ENCODE peak calls at places on chromosomes 1 and 21, in five cellular contexts. One of them, this sample, is unnamed.

GRCh38 chr1:110783292-110783918 is 89.5 kb upstream of the CD53 start:
- DNase-seq in HFFc6: peak
- DNase-seq in Right ventricle myocardium superior: no peak
- DNase-seq in stimulated activated CD4-positive, alpha-beta T cell treated with anti-CD3 and anti-CD28 coated beads, Interleukin-1b, Interleukin-23, amount 100 ng/mL, for 4 hours: peak
- DNase-seq in amygdala: no peak
- DNase-seq in this sample: peak

GRCh38 chr21:18251065-18251464 is 6.4 kb downstream of the CHODL start:
- DNase-seq in HFFc6: no peak
- DNase-seq in Right ventricle myocardium superior: no peak
- DNase-seq in stimulated activated CD4-positive, alpha-beta T cell treated with anti-CD3 and anti-CD28 coated beads, Interleukin-1b, Interleukin-23, amount 100 ng/mL, for 4 hours: no peak
- DNase-seq in amygdala: no peak
- DNase-seq in this sample: no peak

GRCh38 chr1:43962324-43962723 is 7.5 kb upstream of the DPH2 start:
- DNase-seq in HFFc6: no peak
- DNase-seq in Right ventricle myocardium superior: no peak
- DNase-seq in stimulated activated CD4-positive, alpha-beta T cell treated with anti-CD3 and anti-CD28 coated beads, Interleukin-1b, Interleukin-23, amount 100 ng/mL, for 4 hours: no peak
- DNase-seq in amygdala: peak
- DNase-seq in this sample: peak

GRCh38 chr21:41207401-41208388 is 39.7 kb downstream of the BACE2 start:
- DNase-seq in HFFc6: peak
- DNase-seq in Right ventricle myocardium superior: peak
- DNase-seq in stimulated activated CD4-positive, alpha-beta T cell treated with anti-CD3 and anti-CD28 coated beads, Interleukin-1b, Interleukin-23, amount 100 ng/mL, for 4 hours: no peak
- DNase-seq in amygdala: peak
- DNase-seq in this sample: no peak

GRCh38 chr1:112549590-112549989 is 40.8 kb downstream of the WNT2B start:
- DNase-seq in HFFc6: no peak
- DNase-seq in Right ventricle myocardium superior: no peak
- DNase-seq in stimulated activated CD4-positive, alpha-beta T cell treated with anti-CD3 and anti-CD28 coated beads, Interleukin-1b, Interleukin-23, amount 100 ng/mL, for 4 hours: no peak
- DNase-seq in amygdala: no peak
- DNase-seq in this sample: no peak

GRCh38 chr1:209704584-209704983 is at the start of gene HSD11B1:
- DNase-seq in HFFc6: peak
- DNase-seq in Right ventricle myocardium superior: peak
- DNase-seq in stimulated activated CD4-positive, alpha-beta T cell treated with anti-CD3 and anti-CD28 coated beads, Interleukin-1b, Interleukin-23, amount 100 ng/mL, for 4 hours: no peak
- DNase-seq in amygdala: peak
- DNase-seq in this sample: peak

GRCh38 chr1:161484613-161485012 is 20.6 kb upstream of the FCGR2A start:
- DNase-seq in HFFc6: peak
- DNase-seq in Right ventricle myocardium superior: no peak
- DNase-seq in stimulated activated CD4-positive, alpha-beta T cell treated with anti-CD3 and anti-CD28 coated beads, Interleukin-1b, Interleukin-23, amount 100 ng/mL, for 4 hours: no peak
- DNase-seq in amygdala: no peak
- DNase-seq in this sample: no peak

GRCh38 chr1:203612932-203613682 is 13.5 kb upstream of the ATP2B4 start:
- DNase-seq in HFFc6: no peak
- DNase-seq in Right ventricle myocardium superior: no peak
- DNase-seq in stimulated activated CD4-positive, alpha-beta T cell treated with anti-CD3 and anti-CD28 coated beads, Interleukin-1b, Interleukin-23, amount 100 ng/mL, for 4 hours: no peak
- DNase-seq in amygdala: no peak
- DNase-seq in this sample: no peak

GRCh38 chr1:214552174-214552608 is 789 bp upstream of the PTPN14 start:
- DNase-seq in HFFc6: peak
- DNase-seq in Right ventricle myocardium superior: peak
- DNase-seq in stimulated activated CD4-positive, alpha-beta T cell treated with anti-CD3 and anti-CD28 coated beads, Interleukin-1b, Interleukin-23, amount 100 ng/mL, for 4 hours: no peak
- DNase-seq in amygdala: no peak
- DNase-seq in this sample: no peak

GRCh38 chr1:64136749-64137568 is 66.5 kb upstream of the UBE2U start:
- DNase-seq in HFFc6: peak
- DNase-seq in Right ventricle myocardium superior: peak
- DNase-seq in stimulated activated CD4-positive, alpha-beta T cell treated with anti-CD3 and anti-CD28 coated beads, Interleukin-1b, Interleukin-23, amount 100 ng/mL, for 4 hours: peak
- DNase-seq in amygdala: peak
- DNase-seq in this sample: peak

GRCh38 chr21:46392921-46393320 is 65.8 kb upstream of the DIP2A start:
- DNase-seq in HFFc6: peak
- DNase-seq in Right ventricle myocardium superior: peak
- DNase-seq in stimulated activated CD4-positive, alpha-beta T cell treated with anti-CD3 and anti-CD28 coated beads, Interleukin-1b, Interleukin-23, amount 100 ng/mL, for 4 hours: no peak
- DNase-seq in amygdala: no peak
- DNase-seq in this sample: no peak

GRCh38 chr1:101496109-101496508 is 259.3 kb downstream of the S1PR1 start:
- DNase-seq in HFFc6: no peak
- DNase-seq in Right ventricle myocardium superior: no peak
- DNase-seq in stimulated activated CD4-positive, alpha-beta T cell treated with anti-CD3 and anti-CD28 coated beads, Interleukin-1b, Interleukin-23, amount 100 ng/mL, for 4 hours: no peak
- DNase-seq in amygdala: no peak
- DNase-seq in this sample: no peak

GRCh38 chr1:94095112-94095637 is 25.8 kb downstream of the ABCA4 start:
- DNase-seq in HFFc6: peak
- DNase-seq in Right ventricle myocardium superior: peak
- DNase-seq in stimulated activated CD4-positive, alpha-beta T cell treated with anti-CD3 and anti-CD28 coated beads, Interleukin-1b, Interleukin-23, amount 100 ng/mL, for 4 hours: no peak
- DNase-seq in amygdala: peak
- DNase-seq in this sample: no peak

GRCh38 chr1:43171312-43171875 is 696 bp downstream of the EBNA1BP2 start:
- DNase-seq in HFFc6: no peak
- DNase-seq in Right ventricle myocardium superior: no peak
- DNase-seq in stimulated activated CD4-positive, alpha-beta T cell treated with anti-CD3 and anti-CD28 coated beads, Interleukin-1b, Interleukin-23, amount 100 ng/mL, for 4 hours: no peak
- DNase-seq in amygdala: no peak
- DNase-seq in this sample: no peak

GRCh38 chr1:44154665-44155064 is 13.2 kb upstream of the KLF18 start:
- DNase-seq in HFFc6: no peak
- DNase-seq in Right ventricle myocardium superior: no peak
- DNase-seq in stimulated activated CD4-positive, alpha-beta T cell treated with anti-CD3 and anti-CD28 coated beads, Interleukin-1b, Interleukin-23, amount 100 ng/mL, for 4 hours: no peak
- DNase-seq in amygdala: no peak
- DNase-seq in this sample: no peak

GRCh38 chr21:32233055-32233546 is 45.7 kb downstream of the MIS18A start:
- DNase-seq in HFFc6: no peak
- DNase-seq in Right ventricle myocardium superior: no peak
- DNase-seq in stimulated activated CD4-positive, alpha-beta T cell treated with anti-CD3 and anti-CD28 coated beads, Interleukin-1b, Interleukin-23, amount 100 ng/mL, for 4 hours: no peak
- DNase-seq in amygdala: no peak
- DNase-seq in this sample: no peak

GRCh38 chr1:65207317-65207716 is 59.3 kb downstream of the AK4 start:
- DNase-seq in HFFc6: no peak
- DNase-seq in Right ventricle myocardium superior: no peak
- DNase-seq in stimulated activated CD4-positive, alpha-beta T cell treated with anti-CD3 and anti-CD28 coated beads, Interleukin-1b, Interleukin-23, amount 100 ng/mL, for 4 hours: no peak
- DNase-seq in amygdala: no peak
- DNase-seq in this sample: no peak

GRCh38 chr1:116299248-116299647 is 73.8 kb upstream of the ATP1A1 start:
- DNase-seq in HFFc6: no peak
- DNase-seq in Right ventricle myocardium superior: no peak
- DNase-seq in stimulated activated CD4-positive, alpha-beta T cell treated with anti-CD3 and anti-CD28 coated beads, Interleukin-1b, Interleukin-23, amount 100 ng/mL, for 4 hours: no peak
- DNase-seq in amygdala: no peak
- DNase-seq in this sample: no peak

GRCh38 chr1:42420911-42421585 is 34.8 kb downstream of the ZMYND12 start:
- DNase-seq in HFFc6: peak
- DNase-seq in Right ventricle myocardium superior: peak
- DNase-seq in stimulated activated CD4-positive, alpha-beta T cell treated with anti-CD3 and anti-CD28 coated beads, Interleukin-1b, Interleukin-23, amount 100 ng/mL, for 4 hours: no peak
- DNase-seq in amygdala: peak
- DNase-seq in this sample: peak

GRCh38 chr1:228955691-228956090 is 220.4 kb downstream of the RHOU start:
- DNase-seq in HFFc6: no peak
- DNase-seq in Right ventricle myocardium superior: no peak
- DNase-seq in stimulated activated CD4-positive, alpha-beta T cell treated with anti-CD3 and anti-CD28 coated beads, Interleukin-1b, Interleukin-23, amount 100 ng/mL, for 4 hours: no peak
- DNase-seq in amygdala: no peak
- DNase-seq in this sample: no peak

GRCh38 chr1:46595127-46595526 is 8.9 kb downstream of the MKNK1 start:
- DNase-seq in HFFc6: no peak
- DNase-seq in Right ventricle myocardium superior: peak
- DNase-seq in stimulated activated CD4-positive, alpha-beta T cell treated with anti-CD3 and anti-CD28 coated beads, Interleukin-1b, Interleukin-23, amount 100 ng/mL, for 4 hours: no peak
- DNase-seq in amygdala: no peak
- DNase-seq in this sample: no peak

GRCh38 chr1:150619576-150620509 is 9.6 kb downstream of the ENSA start:
- DNase-seq in HFFc6: peak
- DNase-seq in Right ventricle myocardium superior: no peak
- DNase-seq in stimulated activated CD4-positive, alpha-beta T cell treated with anti-CD3 and anti-CD28 coated beads, Interleukin-1b, Interleukin-23, amount 100 ng/mL, for 4 hours: no peak
- DNase-seq in amygdala: peak
- DNase-seq in this sample: no peak

GRCh38 chr1:57620589-57620988 is 196.7 kb upstream of the DAB1 start:
- DNase-seq in HFFc6: no peak
- DNase-seq in Right ventricle myocardium superior: no peak
- DNase-seq in stimulated activated CD4-positive, alpha-beta T cell treated with anti-CD3 and anti-CD28 coated beads, Interleukin-1b, Interleukin-23, amount 100 ng/mL, for 4 hours: no peak
- DNase-seq in amygdala: no peak
- DNase-seq in this sample: no peak

GRCh38 chr1:15962176-15962575 is 13.7 kb downstream of the ZBTB17 start:
- DNase-seq in HFFc6: no peak
- DNase-seq in Right ventricle myocardium superior: no peak
- DNase-seq in stimulated activated CD4-positive, alpha-beta T cell treated with anti-CD3 and anti-CD28 coated beads, Interleukin-1b, Interleukin-23, amount 100 ng/mL, for 4 hours: no peak
- DNase-seq in amygdala: no peak
- DNase-seq in this sample: no peak

This sample was measured in anterior cingulate cortex.